ENCODE peak calls at places on chromosomes 4 and X, in four cellular contexts. C is K562, Q is H1, W is HepG2. Y is an unnamed sample.

GRCh38 chr4:173518419-173519102 is 11.5 kb downstream of the HAND2 start:
- DNase-seq in C (no peak), Q (peak), W (no peak), Y (no peak)

GRCh38 chr4:151990201-151990600 is 229.4 kb upstream of the GATB start:
- DNase-seq in C (no peak), Q (no peak), W (no peak), Y (peak)

GRCh38 chr4:78951862-78952472 is 12.7 kb upstream of the PAQR3 start:
- DNase-seq in C (peak), Q (no peak), W (peak), Y (peak)

GRCh38 chrX:85992811-85993229 is 54.5 kb downstream of the CHM start:
- DNase-seq in C (no peak), Q (no peak), W (peak), Y (peak)

GRCh38 chr4:173860079-173860478 is 330.1 kb upstream of the HAND2 start:
- DNase-seq in C (no peak), Q (no peak), W (no peak), Y (no peak)

GRCh38 chr4:80540785-80541469 is 205.4 kb downstream of the CFAP299 start:
- DNase-seq in C (no peak), Q (no peak), W (no peak), Y (no peak)

GRCh38 chr4:40719008-40719623 is 30.6 kb upstream of the NSUN7 start:
- DNase-seq in C (peak), Q (no peak), W (peak), Y (peak)

GRCh38 chr4:113336556-113336955 is 287.1 kb downstream of the ANK2 start:
- DNase-seq in C (no peak), Q (no peak), W (no peak), Y (no peak)

GRCh38 chr4:9867746-9868425 is 86.5 kb downstream of the DRD5 start:
- DNase-seq in C (no peak), Q (no peak), W (no peak), Y (no peak)

GRCh38 chr4:163976588-163976987 is 482.1 kb downstream of the TMA16 start:
- DNase-seq in C (no peak), Q (no peak), W (no peak), Y (no peak)

GRCh38 chr4:19346636-19347035 is 905.1 kb upstream of the SLIT2 start:
- DNase-seq in C (no peak), Q (no peak), W (no peak), Y (no peak)

GRCh38 chrX:17584248-17584681 is 153.0 kb upstream of the SCML1 start:
- DNase-seq in C (no peak), Q (no peak), W (no peak), Y (no peak)

DNA sequence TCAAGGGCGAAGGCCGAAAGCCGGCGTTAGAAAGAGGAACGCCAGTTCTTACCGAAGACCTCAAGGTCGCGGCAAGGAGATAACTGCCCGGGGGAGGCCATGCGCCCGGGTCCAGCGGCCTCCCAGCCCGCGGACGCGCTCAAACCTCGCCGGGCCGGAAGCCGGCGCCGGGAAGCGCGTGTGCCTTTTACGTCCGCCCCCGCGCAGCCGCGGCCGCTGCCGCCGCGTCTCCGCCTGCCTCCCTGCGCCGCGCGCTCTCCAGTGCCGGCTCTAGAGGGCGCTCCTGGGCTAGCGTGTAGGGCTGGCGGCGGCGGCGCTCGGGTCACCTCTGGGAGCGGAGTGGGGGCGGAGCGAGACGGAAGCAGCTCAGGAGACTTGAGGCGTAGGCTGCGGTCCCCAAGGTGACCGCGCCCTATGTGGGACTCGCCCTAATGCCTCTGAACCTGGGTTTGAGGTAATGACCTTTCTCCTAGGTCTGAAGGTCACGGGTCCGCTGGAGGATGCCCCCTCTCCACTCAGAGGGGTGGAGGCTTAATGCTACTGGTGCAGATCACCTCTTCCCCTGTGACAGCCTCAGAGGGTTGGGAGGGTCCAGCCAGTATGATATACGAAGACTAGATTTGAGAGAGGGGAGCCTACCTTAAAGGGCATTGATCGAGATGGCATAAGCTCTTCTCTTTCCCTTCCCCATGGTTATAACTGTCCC is 839 bp downstream of the SLC25A5 start:
- DNase-seq in C (peak), Q (peak), W (peak), Y (peak)
- TF ChIP-seq POLR2AphosphoS5 in C (no peak), Q (peak), W (no peak), Y (peak)

DNA sequence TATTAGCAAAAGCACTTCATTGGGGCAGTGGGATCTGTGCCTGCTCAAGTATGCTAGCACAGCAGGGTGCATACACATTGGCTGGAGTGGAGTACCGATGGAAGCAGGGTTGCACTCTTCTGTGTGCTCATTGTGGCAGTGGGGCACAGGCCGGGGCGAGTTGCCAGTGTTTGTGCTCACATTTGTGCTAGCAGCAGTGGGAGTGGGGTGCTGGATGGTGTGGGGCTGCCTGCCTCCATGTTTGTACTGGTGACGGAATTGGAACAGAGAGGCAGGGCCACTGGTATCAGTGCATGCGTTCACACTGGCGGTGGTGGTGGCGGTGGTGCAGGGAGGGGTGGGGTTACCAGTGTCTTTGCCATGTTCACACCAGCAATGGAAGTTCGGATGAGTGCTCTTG is 138.0 kb downstream of the POU4F2 start:
- DNase-seq in C (no peak), Q (no peak), W (no peak), Y (no peak)
- TF ChIP-seq FOSL1 in C (no peak), Q (no peak), W (no peak), Y (no peak)

DNA sequence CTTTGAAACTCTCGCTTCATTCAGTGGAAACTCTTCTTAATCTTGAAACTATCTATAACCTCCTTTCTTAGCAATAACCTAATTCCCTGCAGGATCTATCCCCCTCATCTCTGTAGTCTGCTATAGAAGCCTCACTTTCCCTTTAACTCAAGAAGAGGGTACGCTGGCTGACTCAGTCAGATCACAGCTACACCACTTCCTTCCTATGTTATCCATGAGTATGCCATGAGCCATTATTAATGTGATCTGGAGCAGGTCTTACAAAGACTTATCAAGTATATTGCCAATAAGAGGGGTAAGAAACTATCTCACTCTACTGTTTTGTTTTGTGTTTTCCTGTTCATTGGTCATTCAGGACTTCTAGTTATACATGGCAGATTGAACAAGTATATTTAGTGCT is 165.3 kb downstream of the PJA1 start:
- DNase-seq in C (no peak), Q (no peak), W (no peak), Y (no peak)
- H3K9ac ChIP-seq in C (no peak), Q (no peak), W (no peak), Y (no peak)

DNA sequence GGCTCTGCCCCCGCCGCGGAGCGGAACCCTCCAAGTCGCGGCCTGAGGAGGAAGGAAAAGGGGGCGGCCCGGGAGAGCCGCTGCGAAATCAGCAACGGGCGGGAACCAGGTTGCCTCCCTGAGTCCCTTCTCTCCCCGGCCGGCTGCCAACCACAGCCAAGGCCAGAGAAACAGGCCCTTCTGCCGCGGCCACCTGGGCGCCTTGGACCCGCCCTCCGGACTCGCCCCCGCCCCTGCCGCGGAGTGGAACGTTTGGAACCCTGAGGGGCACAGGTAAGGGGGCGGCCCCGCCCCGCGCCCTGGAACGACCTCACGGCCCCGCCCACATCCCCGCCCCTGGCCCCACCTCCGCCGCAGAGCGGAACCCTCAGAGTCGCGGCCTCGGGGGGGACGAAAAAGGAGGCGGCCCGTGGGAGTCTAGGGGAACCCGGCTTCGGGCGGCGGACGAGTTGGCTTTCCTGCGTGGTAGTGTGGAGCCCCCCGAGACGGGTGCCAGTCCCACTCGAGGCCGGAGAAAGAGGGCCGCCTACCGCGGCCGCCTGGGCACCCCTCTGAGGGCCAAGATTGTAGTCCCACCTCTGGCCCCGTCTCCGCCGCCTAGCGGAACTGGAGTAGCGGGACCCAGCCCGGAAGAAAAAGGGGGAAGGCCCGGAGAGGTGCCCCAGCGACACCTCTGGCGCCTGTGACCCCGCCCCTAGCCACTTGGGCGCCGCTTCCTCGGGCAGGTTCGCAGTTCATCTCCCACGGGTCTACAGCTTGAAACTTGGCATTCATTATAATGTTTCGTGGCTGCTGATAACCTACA is 669 bp upstream of the PHKA2 start:
- DNase-seq in C (peak), Q (peak), W (peak), Y (peak)
- TF ChIP-seq POLR2AphosphoS5 in C (peak), Q (peak), W (peak), Y (peak)

GRCh38 chr4:182530451-182530850 is 287.2 kb downstream of the TENM3 start:
- DNase-seq in C (no peak), Q (no peak), W (no peak), Y (no peak)

GRCh38 chr4:182537031-182537617 is 293.9 kb downstream of the TENM3 start:
- DNase-seq in C (no peak), Q (no peak), W (no peak), Y (no peak)

GRCh38 chr4:182536221-182536620 is 293.0 kb downstream of the TENM3 start:
- DNase-seq in C (no peak), Q (no peak), W (no peak), Y (no peak)

GRCh38 chr4:182531555-182532162 is 288.5 kb downstream of the TENM3 start:
- DNase-seq in C (no peak), Q (no peak), W (no peak), Y (no peak)

GRCh38 chr4:182533948-182534347 is 290.7 kb downstream of the TENM3 start:
- DNase-seq in C (no peak), Q (no peak), W (no peak), Y (no peak)
- TF ChIP-seq FOSL1 in C (no peak), Q (no peak), W (no peak), Y (no peak)

GRCh38 chrX:13936804-13937203 is 92.9 kb downstream of the GEMIN8 start:
- DNase-seq in C (no peak), Q (no peak), W (no peak), Y (no peak)
- H3K9ac ChIP-seq in C (no peak), Q (peak), W (no peak), Y (no peak)

GRCh38 chrX:136176399-136176825 is 29.1 kb downstream of the FHL1 start:
- DNase-seq in C (no peak), Q (no peak), W (no peak), Y (no peak)
- TF ChIP-seq POLR2AphosphoS5 in C (no peak), Q (no peak), W (no peak), Y (no peak)